ENCODE peak calls at places on chromosomes 5 and 9, in four cellular contexts. One of them, this sample, is unnamed.

GRCh38 chr5:815449-815848 is 30.9 kb upstream of the ZDHHC11B start:
- DNase-seq in GM12878: no peak
- DNase-seq in K562: no peak
- DNase-seq in HepG2: no peak
- DNase-seq in this sample: no peak

GRCh38 chr9:18800579-18800978 is 232.4 kb downstream of the SAXO1 start:
- DNase-seq in GM12878: no peak
- DNase-seq in K562: no peak
- DNase-seq in HepG2: no peak
- DNase-seq in this sample: no peak

GRCh38 chr5:149550267-149550582 is 1.0 kb downstream of the CSNK1A1 start:
- DNase-seq in GM12878: no peak
- DNase-seq in K562: peak
- DNase-seq in HepG2: no peak
- DNase-seq in this sample: no peak

GRCh38 chr5:168790037-168790635 is 211.0 kb upstream of the PANK3 start:
- DNase-seq in GM12878: no peak
- DNase-seq in K562: no peak
- DNase-seq in HepG2: no peak
- DNase-seq in this sample: no peak

GRCh38 chr5:81303563-81303962 is 2.2 kb downstream of the ZCCHC9 start:
- DNase-seq in GM12878: no peak
- DNase-seq in K562: no peak
- DNase-seq in HepG2: peak
- DNase-seq in this sample: no peak

GRCh38 chr9:18438300-18438925 is 35.5 kb upstream of the ADAMTSL1 start:
- DNase-seq in GM12878: no peak
- DNase-seq in K562: no peak
- DNase-seq in HepG2: no peak
- DNase-seq in this sample: peak

GRCh38 chr5:169112016-169112415 is 188.9 kb downstream of the SLIT3 start:
- DNase-seq in GM12878: no peak
- DNase-seq in K562: no peak
- DNase-seq in HepG2: no peak
- DNase-seq in this sample: no peak

GRCh38 chr9:33151007-33151557 is 16.1 kb downstream of the B4GALT1 start:
- DNase-seq in GM12878: no peak
- DNase-seq in K562: no peak
- DNase-seq in HepG2: peak
- DNase-seq in this sample: no peak

GRCh38 chr9:31394040-31394473 is 990.4 kb upstream of the ACO1 start:
- DNase-seq in GM12878: no peak
- DNase-seq in K562: no peak
- DNase-seq in HepG2: no peak
- DNase-seq in this sample: no peak

GRCh38 chr5:145979270-145980223 is 43.2 kb downstream of the SH3RF2 start:
- DNase-seq in GM12878: no peak
- DNase-seq in K562: no peak
- DNase-seq in HepG2: peak
- DNase-seq in this sample: no peak

GRCh38 chr5:5306696-5307095 is 115.8 kb upstream of the ICE1 start:
- DNase-seq in GM12878: no peak
- DNase-seq in K562: no peak
- DNase-seq in HepG2: no peak
- DNase-seq in this sample: no peak

GRCh38 chr5:127389616-127390015 is 99.0 kb downstream of the MEGF10 start:
- DNase-seq in GM12878: no peak
- DNase-seq in K562: no peak
- DNase-seq in HepG2: no peak
- DNase-seq in this sample: no peak

GRCh38 chr5:157593036-157593435 is 17.5 kb upstream of the ADAM19 start:
- DNase-seq in GM12878: no peak
- DNase-seq in K562: no peak
- DNase-seq in HepG2: no peak
- DNase-seq in this sample: no peak

GRCh38 chr9:5719546-5719945 is 90.6 kb downstream of the RIC1 start:
- DNase-seq in GM12878: no peak
- DNase-seq in K562: no peak
- DNase-seq in HepG2: no peak
- DNase-seq in this sample: no peak

GRCh38 chr5:152514827-152515397 is 109.8 kb upstream of the NMUR2 start:
- DNase-seq in GM12878: no peak
- DNase-seq in K562: no peak
- DNase-seq in HepG2: peak
- DNase-seq in this sample: no peak

GRCh38 chr5:9455826-9456434 is 89.9 kb downstream of the SEMA5A start:
- DNase-seq in GM12878: no peak
- DNase-seq in K562: no peak
- DNase-seq in HepG2: no peak
- DNase-seq in this sample: no peak

GRCh38 chr5:180647465-180647864 is 1.9 kb downstream of the FLT4 start:
- DNase-seq in GM12878: no peak
- DNase-seq in K562: peak
- DNase-seq in HepG2: no peak
- DNase-seq in this sample: no peak

GRCh38 chr9:93908591-93909241 is 46.4 kb downstream of the BARX1 start:
- DNase-seq in GM12878: no peak
- DNase-seq in K562: no peak
- DNase-seq in HepG2: no peak
- DNase-seq in this sample: no peak

GRCh38 chr5:107393846-107394245 is 276.9 kb downstream of the EFNA5 start:
- DNase-seq in GM12878: no peak
- DNase-seq in K562: no peak
- DNase-seq in HepG2: no peak
- DNase-seq in this sample: no peak

GRCh38 chr9:81620009-81620405 is 69.3 kb downstream of the TLE1 start:
- DNase-seq in GM12878: no peak
- DNase-seq in K562: no peak
- DNase-seq in HepG2: no peak
- DNase-seq in this sample: no peak

GRCh38 chr9:97237311-97237786 is 70.1 kb upstream of the CCDC180 start:
- DNase-seq in GM12878: no peak
- DNase-seq in K562: peak
- DNase-seq in HepG2: peak
- DNase-seq in this sample: no peak

GRCh38 chr9:107954303-107954702 is 464.7 kb upstream of the KLF4 start:
- DNase-seq in GM12878: no peak
- DNase-seq in K562: no peak
- DNase-seq in HepG2: no peak
- DNase-seq in this sample: no peak

GRCh38 chr5:1144638-1145396 is 33.0 kb upstream of the SLC12A7 start:
- DNase-seq in GM12878: no peak
- DNase-seq in K562: no peak
- DNase-seq in HepG2: no peak
- DNase-seq in this sample: no peak

GRCh38 chr9:116154334-116154975 is 864 bp downstream of the PAPPA start:
- DNase-seq in GM12878: no peak
- DNase-seq in K562: no peak
- DNase-seq in HepG2: no peak
- DNase-seq in this sample: peak

GRCh38 chr5:107985144-107985543 is 314.4 kb upstream of the EFNA5 start:
- DNase-seq in GM12878: no peak
- DNase-seq in K562: no peak
- DNase-seq in HepG2: no peak
- DNase-seq in this sample: no peak

DNA sequence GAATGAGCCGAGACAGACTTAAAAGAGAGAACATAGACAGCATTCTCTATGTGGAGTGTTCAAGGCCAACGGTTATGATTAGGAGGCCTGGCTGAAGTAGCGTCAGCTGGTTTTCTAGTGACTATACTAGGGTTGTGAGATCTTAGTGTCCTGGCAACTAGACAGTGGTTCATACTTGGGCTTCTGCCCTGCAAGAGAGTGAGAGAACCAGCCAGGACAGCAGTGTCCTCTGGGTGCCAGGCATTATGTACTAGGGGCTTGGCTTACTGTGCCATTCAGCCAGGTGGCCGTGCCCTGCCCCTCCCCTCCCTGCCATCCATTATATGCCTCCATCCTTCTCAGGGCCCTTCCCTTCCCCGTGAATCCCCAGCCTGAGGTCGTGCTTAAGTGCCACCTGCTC is 56.8 kb downstream of the TRIO start:
- DNase-seq in GM12878: no peak
- DNase-seq in K562: no peak
- DNase-seq in HepG2: no peak
- DNase-seq in this sample: no peak
- TF ChIP-seq BRCA1 in GM12878: no peak
- TF ChIP-seq BRCA1 in K562: no peak
- TF ChIP-seq BRCA1 in HepG2: no peak
- TF ChIP-seq BRCA1 in this sample: no peak

DNA sequence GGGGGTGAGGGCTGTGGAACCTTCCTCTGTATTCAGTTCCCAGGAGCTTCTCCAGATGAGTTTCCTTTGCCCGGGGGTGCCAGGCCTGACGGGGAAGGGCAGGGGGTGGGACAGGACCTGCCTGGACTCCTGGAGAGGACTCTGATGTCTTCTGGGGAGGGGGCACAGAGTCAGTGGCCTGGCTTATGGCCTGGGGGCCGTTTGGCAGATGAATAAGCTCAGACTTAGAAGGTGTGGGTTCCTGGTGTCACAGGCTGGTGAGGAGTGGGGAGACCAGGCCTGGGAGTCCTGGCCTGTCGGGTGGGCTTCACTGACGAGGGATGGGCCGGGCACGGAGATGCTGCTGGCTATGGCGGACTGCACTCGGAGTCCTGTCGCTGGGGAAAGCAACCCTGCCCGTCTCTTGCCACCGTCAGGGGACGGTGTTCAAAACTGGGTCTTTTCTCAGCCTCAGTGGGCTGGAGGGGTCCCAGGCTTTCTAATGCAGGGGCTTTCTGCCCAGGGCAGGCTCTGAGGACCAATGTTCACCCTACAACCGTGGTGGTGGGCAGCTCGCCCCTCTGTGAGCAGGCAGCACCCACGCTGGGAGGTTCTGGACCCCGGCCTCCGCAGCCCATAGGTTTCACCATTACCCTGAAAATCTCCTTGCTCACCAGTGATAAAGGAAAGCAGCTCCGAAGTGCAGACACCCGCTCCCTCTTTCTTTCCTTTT is 16.2 kb downstream of the COL5A1 start:
- DNase-seq in GM12878: no peak
- DNase-seq in K562: no peak
- DNase-seq in HepG2: no peak
- DNase-seq in this sample: no peak
- TF ChIP-seq BRCA1 in GM12878: no peak
- TF ChIP-seq BRCA1 in K562: no peak
- TF ChIP-seq BRCA1 in HepG2: no peak
- TF ChIP-seq BRCA1 in this sample: no peak

DNA sequence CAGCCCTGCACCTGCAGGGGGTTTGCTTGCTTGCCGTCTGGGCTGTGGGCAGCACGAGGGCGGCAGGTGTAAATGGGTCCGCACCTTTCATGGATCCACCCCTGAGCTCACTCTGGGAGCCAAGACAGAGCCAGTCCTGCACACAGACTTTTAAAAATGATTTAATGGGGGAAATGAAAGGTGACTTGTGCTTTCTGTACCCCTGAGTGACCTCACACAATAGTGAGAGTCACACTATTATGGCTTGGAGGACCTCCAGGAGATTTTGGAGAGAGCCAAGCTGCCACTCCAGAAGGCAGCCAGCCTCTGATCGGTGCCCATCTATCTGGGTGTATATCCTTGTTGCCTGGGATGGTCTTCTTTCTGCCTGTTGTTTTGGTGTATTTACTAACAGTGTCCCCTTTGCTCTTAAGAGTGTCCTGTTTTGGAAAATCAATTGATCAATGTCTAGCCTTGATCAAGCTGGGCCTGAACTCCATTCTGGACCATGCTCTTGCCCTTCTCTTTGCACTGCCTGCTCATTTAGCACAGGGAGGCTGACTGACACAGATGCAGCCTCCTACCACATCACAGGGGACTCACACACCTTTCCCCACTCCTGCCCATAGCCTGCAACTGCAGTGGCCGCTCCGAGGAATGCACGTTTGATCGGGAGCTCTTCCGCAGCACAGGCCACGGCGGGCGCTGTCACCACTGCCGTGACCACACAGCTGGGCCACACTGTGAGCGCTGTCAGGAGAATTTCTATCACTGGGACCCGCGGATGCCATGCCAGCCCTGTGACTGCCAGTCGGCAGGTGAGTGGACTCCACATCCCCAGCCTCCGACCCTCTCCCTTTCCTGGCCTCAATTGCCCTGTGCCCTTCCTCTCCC is 29.5 kb downstream of the LAMC3 start:
- DNase-seq in GM12878: no peak
- DNase-seq in K562: peak
- DNase-seq in HepG2: no peak
- DNase-seq in this sample: no peak
- TF ChIP-seq BRCA1 in GM12878: no peak
- TF ChIP-seq BRCA1 in K562: no peak
- TF ChIP-seq BRCA1 in HepG2: no peak
- TF ChIP-seq BRCA1 in this sample: no peak

GRCh38 chr9:127221695-127222094 is 42.9 kb upstream of the GARNL3 start:
- DNase-seq in GM12878: no peak
- DNase-seq in K562: no peak
- DNase-seq in HepG2: no peak
- DNase-seq in this sample: no peak
- TF ChIP-seq BRCA1 in GM12878: no peak
- TF ChIP-seq BRCA1 in K562: no peak
- TF ChIP-seq BRCA1 in HepG2: no peak
- TF ChIP-seq BRCA1 in this sample: no peak

GRCh38 chr5:103425686-103426454 is 136.7 kb downstream of the NUDT12 start:
- DNase-seq in GM12878: no peak
- DNase-seq in K562: no peak
- DNase-seq in HepG2: no peak
- DNase-seq in this sample: no peak

GRCh38 chr5:103424008-103424407 is 138.6 kb downstream of the NUDT12 start:
- DNase-seq in GM12878: no peak
- DNase-seq in K562: no peak
- DNase-seq in HepG2: no peak
- DNase-seq in this sample: no peak

GRCh38 chr5:103424453-103425205 is 138.0 kb downstream of the NUDT12 start:
- DNase-seq in GM12878: no peak
- DNase-seq in K562: no peak
- DNase-seq in HepG2: no peak
- DNase-seq in this sample: no peak

GRCh38 chr5:103427326-103427725 is 135.3 kb downstream of the NUDT12 start:
- DNase-seq in GM12878: no peak
- DNase-seq in K562: no peak
- DNase-seq in HepG2: no peak
- DNase-seq in this sample: no peak

DNA sequence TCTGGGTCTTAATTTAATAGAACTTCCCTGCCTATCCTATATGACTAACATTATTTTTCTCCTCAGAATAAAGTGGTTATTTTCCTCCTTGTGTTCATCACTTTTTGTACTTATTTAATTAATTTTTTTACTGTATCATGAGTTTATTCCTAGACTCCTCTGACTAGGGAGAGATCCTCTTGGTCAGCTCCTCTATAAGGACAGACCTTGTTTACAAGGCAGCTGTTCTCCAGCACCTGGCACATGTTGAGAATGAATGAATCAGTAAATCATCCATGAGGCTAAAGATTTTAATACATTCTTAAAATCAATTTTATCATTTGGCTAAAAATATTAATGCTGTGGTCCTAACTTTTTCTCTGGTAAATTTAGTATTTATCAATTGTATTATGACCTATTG is 139.8 kb downstream of the NUDT12 start:
- DNase-seq in GM12878: no peak
- DNase-seq in K562: no peak
- DNase-seq in HepG2: no peak
- DNase-seq in this sample: no peak
- TF ChIP-seq BRCA1 in GM12878: no peak
- TF ChIP-seq BRCA1 in K562: no peak
- TF ChIP-seq BRCA1 in HepG2: no peak
- TF ChIP-seq BRCA1 in this sample: no peak